ENCODE peak calls at places on chromosomes 12 and 14, in seven cellular contexts. R is T-cell; L is right cardiac atrium; S is upper lobe of right lung; V is gastroesophageal sphincter; A is effector memory CD8-positive, alpha-beta T cell; W is IMR-90. F is an unnamed sample.

GRCh38 chr12:18753481-18754117 is 15.7 kb downstream of the CAPZA3 start:
- ATAC-seq in R (peak; percentile 16), L (peak; percentile 90), S (peak; percentile 76), V (peak; percentile 50), A (no peak), W (peak; percentile 21), F (no peak)

GRCh38 chr12:124675881-124676688 is 108.7 kb upstream of the NCOR2 start:
- ATAC-seq in R (no peak), L (peak; percentile 64), S (peak; percentile 37), V (peak; percentile 76), A (no peak), W (peak; percentile 80), F (peak; percentile 52)

GRCh38 chr14:34053666-34054065 is 102.8 kb upstream of the EGLN3 start:
- ATAC-seq in R (no peak), L (peak; percentile 91), S (peak; percentile 40), V (peak; percentile 87), A (no peak), W (no peak), F (no peak)

GRCh38 chr14:20782280-20782890 is 1.3 kb downstream of the RNASE6 start:
- ATAC-seq in R (peak; percentile 88), L (peak; percentile 41), S (peak; percentile 77), V (no peak), A (peak; percentile 85), W (no peak), F (no peak)

GRCh38 chr12:122183588-122183940 is 641 bp downstream of the LRRC43 start:
- ATAC-seq in R (peak; percentile 3), L (peak; percentile 27), S (peak; percentile 4), V (no peak), A (no peak), W (no peak), F (no peak)

GRCh38 chr14:104393898-104394605 is 185.5 kb upstream of the C14orf180 start:
- ATAC-seq in R (peak; percentile 92), L (peak; percentile 49), S (peak; percentile 68), V (peak; percentile 76), A (peak; percentile 92), W (no peak), F (no peak)

GRCh38 chr14:24818823-24819341 is 184.9 kb upstream of the GZMB start:
- ATAC-seq in R (no peak), L (no peak), S (no peak), V (no peak), A (no peak), W (no peak), F (no peak)

GRCh38 chr12:45726594-45727300 is 2.8 kb upstream of the ARID2 start:
- ATAC-seq in R (no peak), L (peak; percentile 8), S (no peak), V (no peak), A (no peak), W (no peak), F (peak; percentile 4)

GRCh38 chr14:63988579-63988978 is 135.8 kb downstream of the SYNE2 start:
- ATAC-seq in R (no peak), L (no peak), S (no peak), V (no peak), A (peak; percentile 19), W (no peak), F (no peak)

GRCh38 chr14:78608998-78609787 is 439.0 kb downstream of the NRXN3 start:
- ATAC-seq in R (no peak), L (no peak), S (no peak), V (no peak), A (no peak), W (no peak), F (no peak)

GRCh38 chr14:80587096-80587724 is 354.3 kb downstream of the CEP128 start:
- ATAC-seq in R (no peak), L (no peak), S (no peak), V (no peak), A (peak; percentile 66), W (peak; percentile 74), F (peak; percentile 89)

GRCh38 chr14:98173291-98173690 is 1098.7 kb downstream of the BCL11B start:
- ATAC-seq in R (peak; percentile 83), L (no peak), S (no peak), V (no peak), A (peak; percentile 82), W (no peak), F (no peak)

GRCh38 chr12:76255692-76256091 is 92.5 kb downstream of the BBS10 start:
- ATAC-seq in R (no peak), L (no peak), S (no peak), V (peak; percentile 23), A (no peak), W (no peak), F (no peak)

GRCh38 chr12:62273724-62274380 is 13.6 kb downstream of the USP15 start:
- ATAC-seq in R (no peak), L (peak; percentile 50), S (no peak), V (no peak), A (no peak), W (no peak), F (no peak)

GRCh38 chr12:57175428-57176138 is 28.2 kb upstream of the LRP1-AS start:
- ATAC-seq in R (no peak), L (peak; percentile 49), S (peak; percentile 67), V (peak; percentile 79), A (no peak), W (peak; percentile 55), F (peak; percentile 88)

GRCh38 chr14:103444837-103445524 is 59.8 kb downstream of the MARK3 start:
- ATAC-seq in R (no peak), L (peak; percentile 69), S (no peak), V (no peak), A (no peak), W (peak; percentile 76), F (no peak)

GRCh38 chr12:62471734-62472133 is 5.1 kb downstream of the MON2 start:
- ATAC-seq in R (no peak), L (no peak), S (no peak), V (no peak), A (no peak), W (no peak), F (no peak)

GRCh38 chr14:64825006-64825405 is 54.7 kb downstream of the SPTB start:
- ATAC-seq in R (no peak), L (no peak), S (no peak), V (no peak), A (no peak), W (no peak), F (no peak)

GRCh38 chr12:58809064-58809607 is 111.2 kb downstream of the LRIG3 start:
- ATAC-seq in R (no peak), L (no peak), S (no peak), V (no peak), A (no peak), W (peak; percentile 75), F (no peak)

GRCh38 chr12:31203261-31203660 is 122.7 kb downstream of the SINHCAF start:
- ATAC-seq in R (no peak), L (no peak), S (no peak), V (no peak), A (no peak), W (no peak), F (no peak)

F was measured in SK-N-SH treated with all-trans-retinoic acid at 6 μM for 48 hours.